ENCODE peak calls at places on chromosomes 3 and 15, in four cellular contexts. X is fibroblast of the aortic adventitia; F is activated CD8-positive, alpha-beta T cell treated with anti-CD3 and anti-CD28 coated beads for 36 hours; N is Panc1. W is an unnamed sample.

GRCh38 chr15:80162059-80162554 is 9.3 kb downstream of the FAH start:
- DNase-seq in F (no peak), N (no peak), X (peak; percentile 83), W (no peak)

GRCh38 chr3:88810455-88810854 is 297.0 kb upstream of the EPHA3 start:
- DNase-seq in X (peak; percentile 10), F (no peak), N (no peak), W (no peak)

GRCh38 chr15:79007066-79007465 is 62.2 kb upstream of the CTSH start:
- DNase-seq in X (peak; percentile 59), N (no peak), F (peak; percentile 68), W (peak; percentile 61)

GRCh38 chr3:49373563-49373962 is 15.4 kb upstream of the GPX1 start:
- DNase-seq in X (no peak), N (no peak), F (no peak), W (no peak)

GRCh38 chr3:159077860-159078259 is 276.0 kb downstream of the MFSD1 start:
- DNase-seq in F (no peak), N (no peak), X (peak; percentile 55), W (no peak)

GRCh38 chr15:83571820-83572707 is 81.9 kb upstream of the ADAMTSL3 start:
- DNase-seq in X (peak; percentile 47), F (no peak), N (no peak), W (no peak)

GRCh38 chr15:72141171-72142084 is 23.2 kb downstream of the SENP8 start:
- DNase-seq in N (no peak), F (peak; percentile 14), X (peak; percentile 27), W (no peak)

GRCh38 chr3:24496529-24497482 is 2.2 kb upstream of the THRB start:
- DNase-seq in X (peak; percentile 78), F (no peak), N (no peak), W (peak; percentile 47)

GRCh38 chr15:51735211-51735610 is 2.2 kb downstream of the LYSMD2 start:
- DNase-seq in X (no peak), N (no peak), F (peak; percentile 57), W (no peak)

GRCh38 chr3:196890309-196890708 is 22.6 kb downstream of the SENP5 start:
- DNase-seq in F (no peak), X (peak; percentile 25), N (no peak), W (no peak)

GRCh38 chr3:114362815-114363214 is 69.0 kb downstream of the TIGIT start:
- DNase-seq in X (peak; percentile 63), F (no peak), N (no peak), W (no peak)

GRCh38 chr15:85889956-85890619 is 95.4 kb upstream of the KLHL25 start:
- DNase-seq in F (no peak), X (no peak), N (no peak), W (no peak)

GRCh38 chr3:33372218-33373081 is 67.8 kb downstream of the UBP1 start:
- DNase-seq in F (peak; percentile 59), X (peak; percentile 78), N (peak; percentile 46), W (peak; percentile 48)

GRCh38 chr3:190056795-190057194 is 63.9 kb downstream of the P3H2 start:
- DNase-seq in F (no peak), N (no peak), X (no peak), W (no peak)

GRCh38 chr3:163644172-163644571 is 1434.1 kb downstream of the SI start:
- DNase-seq in N (no peak), F (no peak), X (no peak), W (no peak)

GRCh38 chr3:102790742-102791141 is 355.9 kb downstream of the ZPLD1 start:
- DNase-seq in X (no peak), N (no peak), F (no peak), W (no peak)

GRCh38 chr3:150308481-150308918 is 99.6 kb upstream of the TSC22D2 start:
- DNase-seq in N (no peak), F (no peak), X (no peak), W (no peak)

GRCh38 chr3:16203031-16203430 is 28.6 kb downstream of the GALNT15 start:
- DNase-seq in X (peak; percentile 55), F (peak; percentile 24), N (no peak), W (no peak)

GRCh38 chr3:39361252-39361927 is 21.8 kb upstream of the SLC25A38 start:
- DNase-seq in X (no peak), N (no peak), F (peak; percentile 74), W (no peak)

GRCh38 chr15:44801368-44801767 is 65.0 kb downstream of the TRIM69 start:
- DNase-seq in N (no peak), F (no peak), X (peak; percentile 8), W (no peak)

GRCh38 chr3:7421065-7421464 is 560.1 kb downstream of the GRM7 start:
- DNase-seq in X (no peak), N (no peak), F (no peak), W (no peak)

GRCh38 chr15:62486041-62486440 is 321.0 kb upstream of the C2CD4B start:
- DNase-seq in F (no peak), X (no peak), N (no peak), W (no peak)

GRCh38 chr15:48929611-48930170 is 34.0 kb downstream of the SHC4 start:
- DNase-seq in N (no peak), F (no peak), X (no peak), W (no peak)

GRCh38 chr15:86863226-86863915 is 783.7 kb downstream of the AGBL1 start:
- DNase-seq in N (no peak), F (no peak), X (peak; percentile 32), W (no peak)

GRCh38 chr3:19972056-19972455 is 25.2 kb downstream of the RAB5A start:
- DNase-seq in N (no peak), X (peak; percentile 70), F (no peak), W (no peak)

GRCh38 chr3:123344175-123344908 is 104.5 kb downstream of the ADCY5 start:
- DNase-seq in F (peak; percentile 36), X (peak; percentile 66), N (no peak), W (no peak)

GRCh38 chr3:15064299-15064834 is 748 bp downstream of the MRPS25 start:
- DNase-seq in X (peak; percentile 32), N (no peak), F (peak; percentile 34), W (no peak)

GRCh38 chr3:137582484-137582883 is 181.6 kb upstream of the SOX14 start:
- DNase-seq in X (no peak), F (no peak), N (no peak), W (no peak)

GRCh38 chr3:151003024-151003771 is 30.7 kb upstream of the CLRN1 start:
- DNase-seq in N (peak; percentile 12), F (no peak), X (peak; percentile 17), W (no peak)

GRCh38 chr3:6326760-6327159 is 534.2 kb upstream of the GRM7 start:
- DNase-seq in N (no peak), F (no peak), X (no peak), W (no peak)

GRCh38 chr3:192130534-192131132 is 596.7 kb downstream of the FGF12 start:
- DNase-seq in X (peak; percentile 50), F (peak; percentile 19), N (peak; percentile 8), W (peak; percentile 42)

GRCh38 chr3:43194490-43195115 is 88.7 kb upstream of the POMGNT2 start:
- DNase-seq in N (no peak), X (no peak), F (peak; percentile 57), W (no peak)

GRCh38 chr15:31571676-31572075 is 245.0 kb downstream of the KLF13 start:
- DNase-seq in N (no peak), X (no peak), F (no peak), W (no peak)
- TF ChIP-seq CTCF in N (no peak), X (no peak), F (no peak), W (no peak)

GRCh38 chr3:129352045-129352444 is 73.4 kb downstream of the HMCES start:
- DNase-seq in X (no peak), F (peak; percentile 27), N (no peak), W (no peak)
- TF ChIP-seq CTCF in X (no peak), F (peak; percentile 47), N (no peak), W (peak; percentile 33)

DNA sequence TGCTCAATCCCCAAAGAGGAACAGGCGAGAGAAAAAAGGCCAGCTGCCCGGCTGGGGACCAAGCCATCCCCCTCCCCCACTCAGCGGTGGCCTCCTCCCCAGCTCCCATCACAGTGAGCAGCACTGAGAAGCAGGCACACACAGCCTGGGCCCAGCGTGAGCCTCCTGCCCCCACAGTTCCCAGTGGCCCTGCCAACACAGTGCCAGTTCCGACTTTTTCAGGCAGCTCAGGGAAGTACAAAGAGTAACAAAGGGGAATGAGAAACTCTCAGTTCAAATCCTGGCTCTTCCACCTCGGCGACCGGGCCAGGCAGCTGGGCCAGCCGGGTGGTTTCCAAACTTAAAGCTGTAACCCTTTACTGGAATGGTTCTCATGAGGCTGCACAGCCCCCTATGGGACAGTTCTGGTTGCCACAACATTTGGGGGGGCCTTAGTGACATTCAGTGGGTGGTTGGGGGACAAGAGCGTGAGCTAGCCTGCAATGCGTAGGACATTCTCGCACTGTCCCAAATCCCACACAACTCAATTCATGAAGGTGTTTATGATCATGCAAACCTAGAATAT is 18.4 kb downstream of the TNK2 start:
- DNase-seq in F (no peak), X (no peak), N (no peak), W (no peak)
- TF ChIP-seq CTCF in F (no peak), X (no peak), N (no peak), W (no peak)

DNA sequence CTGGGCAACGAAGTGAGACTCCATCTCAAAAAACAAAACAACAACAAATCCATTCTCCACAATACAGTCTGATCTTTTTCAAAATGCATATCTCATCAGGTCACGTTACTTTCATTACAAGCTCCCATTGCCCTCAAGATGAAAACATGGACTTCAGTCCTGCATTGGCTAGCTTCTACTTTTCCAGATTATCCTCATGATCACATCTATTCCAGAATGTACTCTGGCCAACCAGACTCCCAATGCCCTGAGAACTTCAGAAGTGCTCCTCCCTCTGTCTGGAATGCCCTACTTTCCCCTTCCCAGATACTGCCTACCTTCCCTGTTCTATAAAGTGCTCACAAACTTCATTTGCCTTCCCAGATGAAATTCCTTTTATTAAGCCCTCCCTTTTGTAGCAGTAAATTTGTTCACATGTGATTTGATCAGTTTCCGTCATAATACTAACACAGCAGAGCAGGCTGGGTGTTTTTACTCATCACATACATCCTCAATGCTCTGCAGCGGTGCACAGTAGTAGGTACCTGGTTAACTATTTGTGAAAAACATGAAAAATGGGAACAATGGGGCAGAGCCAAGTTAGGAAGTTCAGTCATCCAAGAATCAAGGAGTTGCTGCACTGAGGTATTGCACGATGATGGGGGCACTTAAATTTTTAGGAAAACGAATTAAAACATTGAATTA is 5.3 kb downstream of the RPL22L1 start:
- DNase-seq in N (no peak), F (no peak), X (no peak), W (no peak)
- TF ChIP-seq CTCF in N (peak; percentile 19), F (no peak), X (no peak), W (no peak)

DNA sequence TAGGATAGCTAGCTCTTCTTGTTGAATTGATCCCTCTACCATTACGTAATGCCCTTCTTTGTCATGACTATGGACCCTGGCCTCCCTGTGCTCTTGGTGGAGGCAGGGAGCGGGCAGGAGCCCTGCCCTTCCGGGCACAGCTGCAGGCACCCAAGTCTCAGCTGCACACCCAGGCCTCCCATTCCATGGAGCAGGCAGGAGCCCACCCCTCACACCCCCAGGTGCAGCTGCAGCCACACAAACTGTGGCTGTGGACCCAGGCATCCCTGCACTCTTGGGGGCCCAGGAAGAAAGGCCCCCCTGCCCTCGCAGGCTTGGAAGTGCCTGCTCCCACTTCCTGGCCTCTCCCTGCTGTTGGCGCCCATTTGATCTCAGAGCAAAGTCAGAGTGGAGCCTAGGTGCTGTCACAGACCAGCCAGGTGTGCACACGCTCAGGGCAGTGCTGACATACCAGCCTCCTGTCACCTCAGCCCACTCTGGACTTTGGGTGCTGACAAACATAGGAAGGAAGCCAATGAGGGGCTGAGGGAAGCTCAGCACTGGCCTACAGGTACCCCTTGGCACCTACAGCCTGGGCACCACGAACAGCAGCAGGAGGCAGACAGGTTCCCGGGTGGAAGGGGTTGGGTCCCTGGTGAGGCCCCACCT is 53.0 kb downstream of the SLMAP start:
- DNase-seq in N (no peak), X (no peak), F (no peak), W (no peak)
- TF ChIP-seq CTCF in N (no peak), X (no peak), F (no peak), W (no peak)